ENCODE peak calls at places on chromosomes 2 and 18, in four cellular contexts. N, U, Z and V are unnamed samples.

GRCh38 chr2:129757915-129758421 is 221.5 kb upstream of the RAB6C start:
- DNase-seq in U (no peak), Z (no peak), N (no peak), V (no peak)

GRCh38 chr2:33116799-33117198 is 170.0 kb downstream of the LTBP1 start:
- DNase-seq in N (no peak), Z (no peak), U (no peak), V (no peak)

GRCh38 chr2:183614797-183615429 is 490.7 kb downstream of the NUP35 start:
- DNase-seq in Z (no peak), U (no peak), N (peak; percentile 63), V (peak; percentile 13)

GRCh38 chr2:106343274-106343673 is 124.9 kb downstream of the RGPD3 start:
- DNase-seq in N (no peak), Z (no peak), U (no peak), V (no peak)

GRCh38 chr2:218567797-218568189 is 358 bp downstream of the USP37 start:
- DNase-seq in U (no peak), N (no peak), Z (peak; percentile 68), V (no peak)

GRCh38 chr2:239648607-239649006 is 247.8 kb upstream of the HDAC4 start:
- DNase-seq in Z (no peak), U (no peak), N (no peak), V (no peak)

GRCh38 chr2:189318761-189319160 is 122.5 kb upstream of the WDR75 start:
- DNase-seq in N (peak; percentile 78), U (peak; percentile 57), Z (no peak), V (peak; percentile 42)

GRCh38 chr2:151632993-151633592 is 101.2 kb downstream of the NEB start:
- DNase-seq in Z (no peak), U (peak; percentile 22), N (peak; percentile 58), V (peak; percentile 52)

GRCh38 chr2:182973441-182974352 is 64.6 kb downstream of the NCKAP1 start:
- DNase-seq in Z (no peak), N (no peak), U (no peak), V (no peak)

GRCh38 chr18:51006061-51006818 is 23.8 kb upstream of the SMAD4 start:
- DNase-seq in U (no peak), Z (no peak), N (no peak), V (no peak)

GRCh38 chr2:112096098-112096497 is 41.0 kb downstream of the TMEM87B start:
- DNase-seq in Z (no peak), N (peak; percentile 13), U (no peak), V (no peak)

GRCh38 chr2:12560618-12561017 is 156.1 kb upstream of the TRIB2 start:
- DNase-seq in Z (no peak), U (no peak), N (no peak), V (no peak)

GRCh38 chr2:67346718-67347407 is 50.3 kb upstream of the ETAA1 start:
- DNase-seq in Z (no peak), U (peak; percentile 76), N (peak; percentile 15), V (peak; percentile 48)

GRCh38 chr2:10707831-10708230 is 13.6 kb upstream of the ATP6V1C2 start:
- DNase-seq in Z (no peak), N (no peak), U (no peak), V (no peak)

GRCh38 chr18:44241041-44241440 is 439.6 kb upstream of the SETBP1 start:
- DNase-seq in N (no peak), Z (no peak), U (no peak), V (no peak)

GRCh38 chr2:7788736-7789135 is 871.5 kb downstream of the RNF144A start:
- DNase-seq in Z (no peak), U (no peak), N (no peak), V (no peak)

GRCh38 chr2:195319112-195319460 is 337.9 kb upstream of the SLC39A10 start:
- DNase-seq in Z (no peak), N (peak; percentile 75), U (peak; percentile 75), V (peak; percentile 86)

GRCh38 chr18:23684515-23685197 is 4.6 kb upstream of the LAMA3 start:
- DNase-seq in Z (no peak), N (peak; percentile 48), U (no peak), V (peak; percentile 53)

GRCh38 chr2:200730302-200730701 is 81.4 kb upstream of the BZW1 start:
- DNase-seq in Z (no peak), N (no peak), U (no peak), V (no peak)

GRCh38 chr2:158966321-158966720 is 2.1 kb upstream of the TANC1 start:
- DNase-seq in U (peak; percentile 50), Z (no peak), N (peak; percentile 31), V (no peak)

GRCh38 chr2:20451346-20451745 is 4.5 kb downstream of the RHOB start:
- DNase-seq in N (peak; percentile 63), U (peak; percentile 41), Z (no peak), V (peak; percentile 74)

GRCh38 chr2:173016451-173016850 is 59.2 kb upstream of the MAP3K20 start:
- DNase-seq in Z (no peak), U (no peak), N (peak; percentile 21), V (no peak)

GRCh38 chr2:239306274-239307220 is 94.3 kb downstream of the HDAC4 start:
- DNase-seq in Z (no peak), N (no peak), U (no peak), V (no peak)

GRCh38 chr2:200302940-200303727 is 3.4 kb upstream of the SPATS2L start:
- DNase-seq in N (no peak), U (peak; percentile 88), Z (no peak), V (peak; percentile 72)

GRCh38 chr2:23698733-23699391 is 228.1 kb downstream of the ATAD2B start:
- DNase-seq in U (peak; percentile 33), Z (no peak), N (no peak), V (peak; percentile 53)

GRCh38 chr18:59460060-59460395 is 101.0 kb upstream of the LMAN1 start:
- DNase-seq in Z (no peak), U (peak; percentile 40), N (peak; percentile 41), V (peak; percentile 43)

GRCh38 chr2:101200714-101201113 is 49.5 kb upstream of the TBC1D8 start:
- DNase-seq in N (no peak), Z (no peak), U (peak; percentile 31), V (peak; percentile 21)

GRCh38 chr2:230052299-230052698 is 16.4 kb downstream of the SLC16A14 start:
- DNase-seq in Z (no peak), U (no peak), N (peak; percentile 24), V (peak; percentile 75)

GRCh38 chr2:134324942-134325341 is 71.1 kb downstream of the MGAT5 start:
- DNase-seq in Z (no peak), N (no peak), U (no peak), V (no peak)

GRCh38 chr2:19623488-19623887 is 265.1 kb upstream of the OSR1 start:
- DNase-seq in N (peak; percentile 41), U (peak; percentile 60), Z (no peak), V (peak; percentile 93)

DNA sequence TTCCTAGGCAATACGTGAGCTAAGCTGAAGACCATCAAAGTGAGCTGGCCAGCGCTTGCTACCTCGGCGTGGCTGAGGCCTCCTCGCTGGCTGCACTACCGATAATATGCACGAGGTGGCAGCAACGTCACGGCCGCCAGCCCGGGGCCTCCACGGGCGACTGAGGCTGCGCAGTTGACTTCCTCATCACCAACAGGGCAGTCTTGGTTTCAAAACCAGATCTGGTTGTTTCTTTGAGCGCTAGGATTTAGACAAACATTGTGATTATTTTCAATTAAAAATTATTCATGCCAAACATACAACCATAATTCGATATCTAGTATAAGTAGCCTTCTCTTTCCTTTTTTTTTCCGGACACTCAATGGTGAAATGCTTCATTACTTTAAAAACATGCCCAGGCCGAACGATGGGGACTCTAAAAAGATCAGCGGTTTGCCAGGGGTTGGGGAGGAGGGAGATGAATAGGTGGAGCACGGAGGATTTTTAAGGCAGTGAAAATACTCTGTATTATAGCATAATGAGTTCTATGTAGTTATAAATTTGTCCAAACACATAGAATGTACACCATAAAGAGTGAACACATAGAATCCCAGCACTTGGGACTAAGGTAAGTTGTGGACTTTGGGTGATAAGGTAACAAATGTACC is 52.0 kb downstream of the CYBRD1 start:
- DNase-seq in Z (peak; percentile 68), U (peak; percentile 68), N (peak; percentile 91), V (peak; percentile 82)
- H3K4me3 ChIP-seq in Z (no peak overlapping the region), U (no peak overlapping the region), N (peak overlapping the region; percentile 46), V (no peak overlapping the region)

GRCh38 chr18:48939368-48940097 is 11.2 kb downstream of the SMAD7 start:
- DNase-seq in Z (no peak), U (no peak), N (peak; percentile 66), V (no peak)
- H3K4me3 ChIP-seq in Z (no peak overlapping the region), U (no peak overlapping the region), N (peak overlapping the region; percentile 69), V (no peak overlapping the region)

DNA sequence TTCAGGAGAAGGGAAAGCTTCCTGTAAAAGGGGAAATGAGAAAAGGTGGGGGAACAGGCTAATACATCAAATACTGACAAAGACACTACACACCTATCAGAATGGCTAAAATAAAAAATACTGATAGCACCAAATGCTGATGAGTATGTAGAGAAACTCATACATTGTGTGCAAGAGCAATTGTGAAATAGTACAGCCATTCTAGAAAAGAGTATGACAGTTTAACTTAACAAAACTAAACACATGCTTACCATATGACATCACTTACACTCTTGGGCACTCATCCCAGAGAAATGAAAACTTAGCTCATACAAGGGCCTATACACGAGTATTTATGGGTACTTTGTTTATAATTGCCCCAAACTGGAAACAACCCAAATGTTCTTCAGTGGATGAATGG is 53.4 kb downstream of the ZNF638 start:
- DNase-seq in U (peak; percentile 92), Z (no peak), N (peak; percentile 80), V (peak; percentile 82)
- H3K4me3 ChIP-seq in U (no peak overlapping the region), Z (no peak overlapping the region), N (no peak overlapping the region), V (no peak overlapping the region)

GRCh38 chr2:121903037-121903689 is 147.7 kb downstream of the TSN start:
- DNase-seq in U (no peak), N (no peak), Z (no peak), V (no peak)
- H3K4me3 ChIP-seq in U (no peak overlapping the region), N (peak overlapping the region; percentile 43), Z (no peak overlapping the region), V (no peak overlapping the region)

GRCh38 chr18:31444142-31444541 is 3.4 kb upstream of the DSG3 start:
- DNase-seq in Z (no peak), N (no peak), U (no peak), V (no peak)

GRCh38 chr18:31445908-31446307 is 1.6 kb upstream of the DSG3 start:
- DNase-seq in Z (no peak), U (no peak), N (no peak), V (no peak)

GRCh38 chr18:31446854-31447253 is 687 bp upstream of the DSG3 start:
- DNase-seq in U (no peak), N (no peak), Z (no peak), V (no peak)

GRCh38 chr18:31450409-31450808 is 2.9 kb downstream of the DSG3 start:
- DNase-seq in U (no peak), N (no peak), Z (no peak), V (peak; percentile 7)

DNA sequence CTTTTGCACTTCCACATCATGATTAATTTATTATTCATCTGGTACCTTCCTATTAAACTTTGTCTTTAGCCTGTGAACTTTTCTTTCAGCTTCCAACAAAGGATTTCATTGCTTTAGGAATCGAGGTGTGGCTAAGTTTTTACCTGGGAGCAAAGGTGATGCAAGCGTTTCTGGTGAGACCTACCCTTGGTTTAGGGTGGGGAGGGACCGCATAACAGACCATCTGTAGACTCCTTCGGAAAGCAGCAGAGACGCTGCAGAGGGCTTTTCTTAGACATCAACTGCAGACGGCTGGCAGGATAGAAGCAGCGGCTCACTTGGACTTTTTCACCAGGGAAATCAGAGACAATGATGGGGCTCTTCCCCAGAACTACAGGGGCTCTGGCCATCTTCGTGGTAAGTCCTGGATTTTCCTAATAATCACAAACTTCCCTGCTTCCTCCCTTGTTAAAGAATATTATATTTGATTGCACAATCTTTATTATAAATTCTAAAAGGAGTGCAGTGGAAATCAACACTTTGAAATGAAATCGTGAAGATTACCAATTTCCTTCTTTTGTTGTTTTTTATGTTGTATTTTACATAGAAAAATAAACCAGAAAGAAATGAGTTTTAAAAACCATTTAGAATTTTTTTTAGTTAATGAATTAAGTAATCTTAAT is at the start of gene DSG3:
- DNase-seq in N (no peak), U (no peak), Z (no peak), V (no peak)
- H3K4me3 ChIP-seq in N (no peak within 1 kb of the TSS), U (no peak within 1 kb of the TSS), Z (no peak within 1 kb of the TSS), V (no peak within 1 kb of the TSS)